ENCODE peak calls at places on chromosomes 12 and 14, in six cellular contexts. One of them, this sample, is unnamed.

GRCh38 chr14:62722406-62722805 is 322.9 kb downstream of the KCNH5 start:
- DNase-seq in NCI-H460: no peak
- DNase-seq in GDM1: no peak
- DNase-seq in NCI-H1694: no peak
- DNase-seq in A172: no peak
- DNase-seq in NCI-H146: no peak
- DNase-seq in this sample: no peak

GRCh38 chr12:45049912-45050318 is 984 bp downstream of the DBX2 start:
- DNase-seq in NCI-H460: no peak
- DNase-seq in GDM1: no peak
- DNase-seq in NCI-H1694: no peak
- DNase-seq in A172: no peak
- DNase-seq in NCI-H146: no peak
- DNase-seq in this sample: no peak

GRCh38 chr12:54029529-54030441 is 1.5 kb downstream of the HOXC6 start:
- DNase-seq in NCI-H460: no peak
- DNase-seq in GDM1: no peak
- DNase-seq in NCI-H1694: no peak
- DNase-seq in A172: no peak
- DNase-seq in NCI-H146: no peak
- DNase-seq in this sample: no peak

GRCh38 chr14:51652168-51653095 is 722 bp downstream of the FRMD6 start:
- DNase-seq in NCI-H460: no peak
- DNase-seq in GDM1: no peak
- DNase-seq in NCI-H1694: no peak
- DNase-seq in A172: no peak
- DNase-seq in NCI-H146: no peak
- DNase-seq in this sample: peak

GRCh38 chr12:3896851-3897351 is 23.7 kb upstream of the PARP11 start:
- DNase-seq in NCI-H460: no peak
- DNase-seq in GDM1: no peak
- DNase-seq in NCI-H1694: no peak
- DNase-seq in A172: no peak
- DNase-seq in NCI-H146: no peak
- DNase-seq in this sample: no peak

GRCh38 chr14:68621400-68622365 is 171.2 kb downstream of the ZFP36L1 start:
- DNase-seq in NCI-H460: no peak
- DNase-seq in GDM1: no peak
- DNase-seq in NCI-H1694: no peak
- DNase-seq in A172: no peak
- DNase-seq in NCI-H146: no peak
- DNase-seq in this sample: no peak

GRCh38 chr12:53600490-53601295 is 25.5 kb downstream of the ATF7 start:
- DNase-seq in NCI-H460: no peak
- DNase-seq in GDM1: no peak
- DNase-seq in NCI-H1694: no peak
- DNase-seq in A172: no peak
- DNase-seq in NCI-H146: no peak
- DNase-seq in this sample: no peak

GRCh38 chr14:68781161-68782021 is 11.5 kb downstream of the ZFP36L1 start:
- DNase-seq in NCI-H460: no peak
- DNase-seq in GDM1: no peak
- DNase-seq in NCI-H1694: no peak
- DNase-seq in A172: no peak
- DNase-seq in NCI-H146: no peak
- DNase-seq in this sample: no peak

GRCh38 chr12:49059385-49060232 is 985 bp downstream of the KMT2D start:
- DNase-seq in NCI-H460: no peak
- DNase-seq in GDM1: no peak
- DNase-seq in NCI-H1694: no peak
- DNase-seq in A172: no peak
- DNase-seq in NCI-H146: peak
- DNase-seq in this sample: no peak

GRCh38 chr14:95196268-95196667 is 38.9 kb upstream of the DICER1 start:
- DNase-seq in NCI-H460: peak
- DNase-seq in GDM1: no peak
- DNase-seq in NCI-H1694: no peak
- DNase-seq in A172: no peak
- DNase-seq in NCI-H146: no peak
- DNase-seq in this sample: no peak

GRCh38 chr14:72962829-72963312 is 36.6 kb downstream of the DCAF4 start:
- DNase-seq in NCI-H460: no peak
- DNase-seq in GDM1: no peak
- DNase-seq in NCI-H1694: no peak
- DNase-seq in A172: peak
- DNase-seq in NCI-H146: peak
- DNase-seq in this sample: peak

GRCh38 chr14:102196436-102197230 is 56.9 kb downstream of the WDR20 start:
- DNase-seq in NCI-H460: no peak
- DNase-seq in GDM1: no peak
- DNase-seq in NCI-H1694: no peak
- DNase-seq in A172: no peak
- DNase-seq in NCI-H146: no peak
- DNase-seq in this sample: no peak

GRCh38 chr12:93292731-93293566 is 84.8 kb upstream of the NUDT4 start:
- DNase-seq in NCI-H460: no peak
- DNase-seq in GDM1: no peak
- DNase-seq in NCI-H1694: no peak
- DNase-seq in A172: no peak
- DNase-seq in NCI-H146: no peak
- DNase-seq in this sample: no peak

GRCh38 chr12:11943919-11944318 is 126.8 kb upstream of the BCL2L14 start:
- DNase-seq in NCI-H460: no peak
- DNase-seq in GDM1: no peak
- DNase-seq in NCI-H1694: peak
- DNase-seq in A172: no peak
- DNase-seq in NCI-H146: peak
- DNase-seq in this sample: no peak

GRCh38 chr12:29889737-29890136 is 106.0 kb upstream of the TMTC1 start:
- DNase-seq in NCI-H460: peak
- DNase-seq in GDM1: no peak
- DNase-seq in NCI-H1694: peak
- DNase-seq in A172: peak
- DNase-seq in NCI-H146: no peak
- DNase-seq in this sample: peak

GRCh38 chr12:66708704-66709443 is 30.0 kb upstream of the GRIP1 start:
- DNase-seq in NCI-H460: peak
- DNase-seq in GDM1: no peak
- DNase-seq in NCI-H1694: peak
- DNase-seq in A172: no peak
- DNase-seq in NCI-H146: peak
- DNase-seq in this sample: peak

GRCh38 chr12:117028254-117028653 is 71.0 kb downstream of the TESC start:
- DNase-seq in NCI-H460: no peak
- DNase-seq in GDM1: no peak
- DNase-seq in NCI-H1694: no peak
- DNase-seq in A172: no peak
- DNase-seq in NCI-H146: no peak
- DNase-seq in this sample: no peak

GRCh38 chr14:92471919-92472318 is 41.7 kb upstream of the RIN3 start:
- DNase-seq in NCI-H460: no peak
- DNase-seq in GDM1: no peak
- DNase-seq in NCI-H1694: no peak
- DNase-seq in A172: peak
- DNase-seq in NCI-H146: no peak
- DNase-seq in this sample: peak

GRCh38 chr14:70909788-70910614 is 2.7 kb downstream of the PCNX1 start:
- DNase-seq in NCI-H460: no peak
- DNase-seq in GDM1: no peak
- DNase-seq in NCI-H1694: no peak
- DNase-seq in A172: no peak
- DNase-seq in NCI-H146: no peak
- DNase-seq in this sample: no peak

GRCh38 chr14:72611506-72611905 is 282.4 kb downstream of the DPF3 start:
- DNase-seq in NCI-H460: no peak
- DNase-seq in GDM1: no peak
- DNase-seq in NCI-H1694: no peak
- DNase-seq in A172: no peak
- DNase-seq in NCI-H146: no peak
- DNase-seq in this sample: no peak

GRCh38 chr12:6735448-6736191 is 11.8 kb downstream of the COPS7A start:
- DNase-seq in NCI-H460: peak
- DNase-seq in GDM1: peak
- DNase-seq in NCI-H1694: peak
- DNase-seq in A172: peak
- DNase-seq in NCI-H146: peak
- DNase-seq in this sample: peak

GRCh38 chr12:124506145-124506831 is 61.1 kb downstream of the NCOR2 start:
- DNase-seq in NCI-H460: no peak
- DNase-seq in GDM1: peak
- DNase-seq in NCI-H1694: peak
- DNase-seq in A172: peak
- DNase-seq in NCI-H146: peak
- DNase-seq in this sample: no peak

GRCh38 chr12:68792952-68793351 is 15.0 kb upstream of the MDM2 start:
- DNase-seq in NCI-H460: peak
- DNase-seq in GDM1: peak
- DNase-seq in NCI-H1694: peak
- DNase-seq in A172: peak
- DNase-seq in NCI-H146: peak
- DNase-seq in this sample: peak

GRCh38 chr12:75978677-75979076 is 52.9 kb downstream of the PHLDA1 start:
- DNase-seq in NCI-H460: no peak
- DNase-seq in GDM1: no peak
- DNase-seq in NCI-H1694: no peak
- DNase-seq in A172: no peak
- DNase-seq in NCI-H146: no peak
- DNase-seq in this sample: peak

GRCh38 chr14:79597561-79597960 is 613.7 kb downstream of the DIO2 start:
- DNase-seq in NCI-H460: no peak
- DNase-seq in GDM1: no peak
- DNase-seq in NCI-H1694: no peak
- DNase-seq in A172: no peak
- DNase-seq in NCI-H146: no peak
- DNase-seq in this sample: peak

GRCh38 chr14:20489093-20489994 is 16.0 kb upstream of the RNASE10 start:
- DNase-seq in NCI-H460: no peak
- DNase-seq in GDM1: no peak
- DNase-seq in NCI-H1694: no peak
- DNase-seq in A172: no peak
- DNase-seq in NCI-H146: no peak
- DNase-seq in this sample: peak

GRCh38 chr14:101839236-101839635 is 77.7 kb downstream of the PPP2R5C start:
- DNase-seq in NCI-H460: no peak
- DNase-seq in GDM1: no peak
- DNase-seq in NCI-H1694: no peak
- DNase-seq in A172: no peak
- DNase-seq in NCI-H146: no peak
- DNase-seq in this sample: no peak

GRCh38 chr12:51536159-51536558 is 54.9 kb upstream of the SCN8A start:
- DNase-seq in NCI-H460: no peak
- DNase-seq in GDM1: no peak
- DNase-seq in NCI-H1694: peak
- DNase-seq in A172: no peak
- DNase-seq in NCI-H146: peak
- DNase-seq in this sample: peak

GRCh38 chr12:108888031-108888430 is 8.1 kb downstream of the DAO start:
- DNase-seq in NCI-H460: no peak
- DNase-seq in GDM1: no peak
- DNase-seq in NCI-H1694: no peak
- DNase-seq in A172: no peak
- DNase-seq in NCI-H146: no peak
- DNase-seq in this sample: no peak

GRCh38 chr12:91406920-91407341 is 224.3 kb upstream of the DCN start:
- DNase-seq in NCI-H460: no peak
- DNase-seq in GDM1: no peak
- DNase-seq in NCI-H1694: no peak
- DNase-seq in A172: peak
- DNase-seq in NCI-H146: peak
- DNase-seq in this sample: peak